ENCODE peak calls at places on chromosomes 7 and 10, in four cellular contexts. X is midbrain, S is mesothelial cell of epicardium, N is EL. L is an unnamed sample.

GRCh38 chr7:100215895-100216294 is 3.9 kb upstream of the PVRIG start:
- DNase-seq in N (no peak), X (peak), S (no peak), L (no peak)

GRCh38 chr7:30450123-30450982 is 28.2 kb downstream of the NOD1 start:
- DNase-seq in N (no peak), S (no peak), X (no peak), L (no peak)

GRCh38 chr7:76069238-76069638 is 21.3 kb downstream of the MDH2 start:
- DNase-seq in N (peak), X (peak), S (no peak), L (no peak)

GRCh38 chr10:42428534-42428933 is 209.8 kb downstream of the ZNF33B start:
- DNase-seq in X (no peak), N (peak), S (no peak), L (peak)

GRCh38 chr10:128518000-128518399 is 391.8 kb upstream of the MKI67 start:
- DNase-seq in N (no peak), S (no peak), X (no peak), L (no peak)

GRCh38 chr7:90412458-90413184 is 9.4 kb downstream of the CLDN12 start:
- DNase-seq in S (no peak), N (peak), X (no peak), L (peak)

GRCh38 chr7:33578166-33578565 is 327.2 kb upstream of the BMPER start:
- DNase-seq in N (no peak), X (no peak), S (no peak), L (no peak)

GRCh38 chr10:92886334-92886961 is 38.1 kb downstream of the EXOC6 start:
- DNase-seq in N (no peak), X (no peak), S (no peak), L (no peak)

GRCh38 chr7:71325151-71325550 is 193.2 kb downstream of the GALNT17 start:
- DNase-seq in N (no peak), X (no peak), S (no peak), L (no peak)

GRCh38 chr10:63494951-63495350 is 26.2 kb upstream of the REEP3 start:
- DNase-seq in S (no peak), N (peak), X (no peak), L (no peak)

GRCh38 chr7:88401009-88401623 is 94.4 kb upstream of the STEAP4 start:
- DNase-seq in S (no peak), X (no peak), N (peak), L (peak)

GRCh38 chr10:124279882-124280281 is 138.8 kb downstream of the OAT start:
- DNase-seq in S (no peak), N (no peak), X (no peak), L (no peak)

GRCh38 chr10:114665406-114665805 is 7.3 kb upstream of the ABLIM1 start:
- DNase-seq in X (no peak), S (no peak), N (no peak), L (no peak)

GRCh38 chr7:49433794-49434193 is 339.6 kb upstream of the VWC2 start:
- DNase-seq in N (no peak), X (no peak), S (no peak), L (no peak)

GRCh38 chr7:70006411-70006920 is 408.2 kb downstream of the AUTS2 start:
- DNase-seq in X (no peak), S (no peak), N (no peak), L (peak)

GRCh38 chr7:114229251-114229650 is 185.4 kb upstream of the FOXP2 start:
- DNase-seq in X (no peak), N (peak), S (no peak), L (no peak)

GRCh38 chr10:28382520-28383269 is 79.8 kb upstream of the MPP7 start:
- DNase-seq in S (no peak), X (no peak), N (peak), L (peak)

GRCh38 chr10:113086282-113086681 is 136.2 kb downstream of the TCF7L2 start:
- DNase-seq in S (no peak), N (peak), X (no peak), L (no peak)

GRCh38 chr7:88637795-88638194 is 121.7 kb upstream of the ZNF804B start:
- DNase-seq in X (no peak), S (no peak), N (no peak), L (no peak)

GRCh38 chr7:44748948-44749731 is 493 bp downstream of the ZMIZ2 start:
- DNase-seq in X (no peak), S (no peak), N (no peak), L (no peak)

GRCh38 chr10:8389630-8390029 is 335.1 kb downstream of the GATA3 start:
- DNase-seq in N (peak), X (no peak), S (no peak), L (no peak)

GRCh38 chr7:137172105-137172590 is 171.4 kb downstream of the PTN start:
- DNase-seq in X (no peak), S (no peak), N (no peak), L (no peak)

GRCh38 chr7:49014870-49015269 is 90.5 kb downstream of the CDC14C start:
- DNase-seq in S (no peak), X (no peak), N (no peak), L (no peak)

GRCh38 chr7:36207451-36208291 is 54.6 kb downstream of the EEPD1 start:
- DNase-seq in S (no peak), X (peak), N (peak), L (no peak)

GRCh38 chr10:102917314-102917961 is 656 bp upstream of the CNNM2 start:
- DNase-seq in S (peak), N (peak), X (peak), L (peak)

GRCh38 chr10:103451091-103451801 is 924 bp downstream of the CALHM2 start:
- DNase-seq in X (peak), S (no peak), N (peak), L (peak)

GRCh38 chr7:44383566-44383965 is 58.2 kb upstream of the CAMK2B start:
- DNase-seq in N (peak), X (peak), S (no peak), L (no peak)

GRCh38 chr10:50395279-50395678 is 144.0 kb upstream of the ASAH2 start:
- DNase-seq in X (no peak), N (no peak), S (no peak), L (no peak)

GRCh38 chr10:132546567-132547420 is 9.2 kb downstream of the INPP5A start:
- DNase-seq in S (no peak), X (no peak), N (no peak), L (no peak)

GRCh38 chr10:92727550-92727949 is 37.8 kb downstream of the HHEX start:
- DNase-seq in N (no peak), X (no peak), S (no peak), L (no peak)

GRCh38 chr7:143936087-143937009 is 1.3 kb downstream of the OR2F2 start:
- DNase-seq in X (no peak), S (no peak), N (peak), L (no peak)

GRCh38 chr10:112804036-112804435 is 146.0 kb upstream of the TCF7L2 start:
- DNase-seq in X (no peak), S (no peak), N (no peak), L (no peak)

GRCh38 chr10:69226919-69227450 is 6.9 kb downstream of the HKDC1 start:
- DNase-seq in N (no peak), X (no peak), S (no peak), L (no peak)

GRCh38 chr10:91689731-91690168 is 56.9 kb upstream of the PPP1R3C start:
- DNase-seq in N (peak), X (peak), S (no peak), L (no peak)